ENCODE peak calls at places on chromosomes 6 and 20, in four cellular contexts. F, G, W and M are unnamed samples.

GRCh38 chr6:96909826-96910225 is 12.1 kb upstream of the NDUFAF4 start:
- DNase-seq in W (no peak), F (no peak), G (no peak), M (no peak)

GRCh38 chr6:90098025-90098474 is 198.6 kb downstream of the BACH2 start:
- DNase-seq in F (peak; percentile 99), W (no peak), G (no peak), M (no peak)

GRCh38 chr20:63215101-63216040 is 560 bp downstream of the YTHDF1 start:
- DNase-seq in F (peak; percentile 56), G (no peak), W (no peak), M (peak; percentile 56)

GRCh38 chr20:50550531-50550930 is 40.3 kb downstream of the PTPN1 start:
- DNase-seq in W (no peak), G (no peak), F (no peak), M (no peak)

GRCh38 chr20:47498606-47499005 is 3.1 kb upstream of the NCOA3 start:
- DNase-seq in G (no peak), W (no peak), F (no peak), M (no peak)

GRCh38 chr6:156931283-156931682 is 154.1 kb downstream of the ARID1B start:
- DNase-seq in G (no peak), W (no peak), F (no peak), M (no peak)

GRCh38 chr20:51628533-51629398 is 86.2 kb upstream of the NFATC2 start:
- DNase-seq in F (peak; percentile 91), W (no peak), G (no peak), M (no peak)

GRCh38 chr20:57109151-57109953 is 157.1 kb downstream of the BMP7 start:
- DNase-seq in G (no peak), F (no peak), W (no peak), M (no peak)

GRCh38 chr6:107591346-107591745 is 101.4 kb downstream of the SOBP start:
- DNase-seq in G (no peak), W (no peak), F (no peak), M (no peak)

GRCh38 chr6:6659600-6660327 is 71.2 kb downstream of the LY86 start:
- DNase-seq in W (no peak), G (no peak), F (no peak), M (peak; percentile 65)

GRCh38 chr6:119602215-119603178 is 252.9 kb upstream of the MAN1A1 start:
- DNase-seq in F (peak; percentile 72), G (no peak), W (no peak), M (no peak)

GRCh38 chr6:16747232-16748027 is 13.8 kb downstream of the ATXN1 start:
- DNase-seq in G (no peak), F (peak; percentile 91), W (no peak), M (no peak)

GRCh38 chr6:70956451-70957283 is at the start of gene B3GAT2:
- DNase-seq in F (peak; percentile 15), G (no peak), W (peak; percentile 67), M (peak; percentile 20)

GRCh38 chr6:74277749-74278148 is 581.7 kb downstream of the CD109 start:
- DNase-seq in F (peak; percentile 20), G (no peak), W (no peak), M (no peak)

GRCh38 chr20:51592564-51592963 is 50.0 kb upstream of the NFATC2 start:
- DNase-seq in G (no peak), W (no peak), F (no peak), M (no peak)

GRCh38 chr20:611047-611842 is 1.1 kb upstream of the TCF15 start:
- DNase-seq in G (no peak), W (peak; percentile 57), F (no peak), M (no peak)

GRCh38 chr20:7926323-7926722 is 13.9 kb downstream of the HAO1 start:
- DNase-seq in F (no peak), G (no peak), W (no peak), M (no peak)

GRCh38 chr6:103273048-103273447 is 1586.7 kb downstream of the HACE1 start:
- DNase-seq in F (no peak), W (no peak), G (no peak), M (no peak)
- TF ChIP-seq CTCF in F (no peak), W (peak; percentile 23), G (no peak), M (no peak)

DNA sequence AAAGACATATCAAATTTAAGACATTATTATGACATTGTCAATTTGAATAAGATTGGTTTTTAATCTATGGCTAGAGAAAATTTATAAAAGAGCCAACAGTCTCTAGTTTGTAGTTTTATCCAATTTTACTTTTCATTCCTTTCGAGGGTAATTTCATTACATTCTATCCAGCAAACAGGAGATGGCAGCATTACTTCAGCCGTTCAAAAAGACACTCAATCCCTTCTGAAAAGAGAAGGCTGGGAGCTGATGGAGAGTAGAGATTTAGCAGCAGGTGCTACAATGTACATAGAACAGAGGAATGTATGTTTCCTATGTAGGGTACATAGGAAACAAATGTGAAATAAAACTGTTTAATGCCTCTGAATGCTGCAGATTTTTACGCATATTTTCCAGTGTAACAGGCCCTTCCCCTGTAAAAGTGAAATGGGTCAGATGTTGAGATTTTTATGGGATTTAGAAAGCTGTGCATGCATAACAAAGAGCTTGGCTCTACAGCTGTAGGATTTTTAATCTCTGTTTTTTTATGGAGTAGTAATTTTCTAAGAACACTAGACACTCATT is 15.9 kb downstream of the RPS12 start:
- DNase-seq in F (peak; percentile 25), G (no peak), W (no peak), M (no peak)
- TF ChIP-seq CTCF in F (peak; percentile 67), G (no peak), W (peak; percentile 51), M (peak; percentile 37)

GRCh38 chr20:45445805-45446562 is 23.6 kb upstream of the WFDC2 start:
- DNase-seq in F (no peak), G (no peak), W (no peak), M (peak; percentile 52)
- TF ChIP-seq CTCF in F (peak; percentile 58), G (peak; percentile 48), W (peak; percentile 52), M (peak; percentile 54)

GRCh38 chr20:45308078-45308778 is at the start of gene MATN4:
- DNase-seq in W (peak; percentile 82), G (peak; percentile 77), F (no peak), M (no peak)
- TF ChIP-seq CTCF in W (peak; percentile 21), G (peak; percentile 9), F (no peak), M (no peak)

GRCh38 chr6:31820051-31820389 is 4.7 kb downstream of the HSPA1A start:
- DNase-seq in W (no peak), G (no peak), F (no peak), M (no peak)

GRCh38 chr6:31814677-31815024 is 432 bp downstream of the HSPA1L start:
- DNase-seq in F (peak; percentile 99), W (peak; percentile 95), G (peak; percentile 94), M (peak; percentile 80)

GRCh38 chr6:31811645-31812044 is 3.4 kb downstream of the HSPA1L start:
- DNase-seq in W (no peak), G (no peak), F (no peak), M (no peak)

GRCh38 chr6:31813463-31813849 is 1.6 kb downstream of the HSPA1L start:
- DNase-seq in G (no peak), F (no peak), W (peak; percentile 55), M (no peak)

GRCh38 chr6:31815025-31815838 is at the start of the genes HSPA1A and HSPA1L:
- DNase-seq in F (peak; percentile 95), W (peak; percentile 94), G (peak; percentile 95), M (peak; percentile 86)
- TF ChIP-seq CTCF in F (no peak), W (no peak), G (no peak), M (no peak)